ENCODE peak calls at places on chromosomes 3 and 15, in seven cellular contexts. E, Y, I, J, K, O and R are unnamed samples.

GRCh38 chr3:175777495-175777894 is 918.4 kb downstream of the NAALADL2 start:
- DNase-seq in E (no peak), Y (no peak), I (no peak), J (no peak), K (no peak), O (no peak), R (no peak)

GRCh38 chr3:14156201-14156600 is 22.2 kb downstream of the XPC start:
- DNase-seq in E (no peak), Y (no peak), I (no peak), J (no peak), K (no peak), O (no peak), R (no peak)

GRCh38 chr3:112333386-112334334 is 704 bp downstream of the CD200 start:
- DNase-seq in E (peak), Y (peak), I (no peak), J (peak), K (no peak), O (no peak), R (no peak)

GRCh38 chr3:99776516-99777209 is 41.0 kb upstream of the CMSS1 start:
- DNase-seq in E (no peak), Y (no peak), I (no peak), J (no peak), K (no peak), O (peak), R (no peak)

GRCh38 chr3:181956122-181956521 is 244.4 kb downstream of the SOX2 start:
- DNase-seq in E (no peak), Y (no peak), I (no peak), J (no peak), K (no peak), O (no peak), R (no peak)

GRCh38 chr3:104909721-104910120 is 457.0 kb upstream of the ALCAM start:
- DNase-seq in E (no peak), Y (no peak), I (no peak), J (no peak), K (no peak), O (no peak), R (no peak)

GRCh38 chr15:98777426-98777825 is 129.1 kb downstream of the IGF1R start:
- DNase-seq in E (no peak), Y (no peak), I (no peak), J (no peak), K (no peak), O (no peak), R (no peak)

GRCh38 chr3:156675744-156676466 is 1.5 kb downstream of the TIPARP start:
- DNase-seq in E (no peak), Y (peak), I (peak), J (no peak), K (no peak), O (peak), R (no peak)